ENCODE peak calls at places on chromosomes 16 and 17, in seven cellular contexts. One of them, this sample, is unnamed.

GRCh38 chr17:5237541-5238016 is 2.9 kb upstream of the SCIMP start:
- DNase-seq in HCT116: peak
- DNase-seq in Peyer's patch: peak
- DNase-seq in mesendoderm: peak
- DNase-seq in AG04450: no peak
- DNase-seq in thoracic aorta: no peak
- DNase-seq in transverse colon: peak
- DNase-seq in this sample: no peak

GRCh38 chr17:19502517-19502916 is 31.1 kb upstream of the SLC47A1 start:
- DNase-seq in HCT116: no peak
- DNase-seq in Peyer's patch: no peak
- DNase-seq in mesendoderm: no peak
- DNase-seq in AG04450: no peak
- DNase-seq in thoracic aorta: no peak
- DNase-seq in transverse colon: no peak
- DNase-seq in this sample: no peak

GRCh38 chr16:66447491-66447890 is 20.4 kb downstream of the BEAN1 start:
- DNase-seq in HCT116: no peak
- DNase-seq in Peyer's patch: peak
- DNase-seq in mesendoderm: no peak
- DNase-seq in AG04450: no peak
- DNase-seq in thoracic aorta: no peak
- DNase-seq in transverse colon: no peak
- DNase-seq in this sample: no peak

GRCh38 chr16:27325736-27326135 is 12.0 kb downstream of the IL4R start:
- DNase-seq in HCT116: no peak
- DNase-seq in Peyer's patch: no peak
- DNase-seq in mesendoderm: peak
- DNase-seq in AG04450: no peak
- DNase-seq in thoracic aorta: no peak
- DNase-seq in transverse colon: no peak
- DNase-seq in this sample: peak

GRCh38 chr17:76556759-76557367 is 17.0 kb downstream of the PRCD start:
- DNase-seq in HCT116: no peak
- DNase-seq in Peyer's patch: peak
- DNase-seq in mesendoderm: peak
- DNase-seq in AG04450: no peak
- DNase-seq in thoracic aorta: no peak
- DNase-seq in transverse colon: peak
- DNase-seq in this sample: no peak

GRCh38 chr17:6627019-6627418 is 13.5 kb downstream of the KIAA0753 start:
- DNase-seq in HCT116: no peak
- DNase-seq in Peyer's patch: no peak
- DNase-seq in mesendoderm: no peak
- DNase-seq in AG04450: no peak
- DNase-seq in thoracic aorta: no peak
- DNase-seq in transverse colon: no peak
- DNase-seq in this sample: no peak

GRCh38 chr16:70635356-70636016 is 10.9 kb upstream of the IL34 start:
- DNase-seq in HCT116: no peak
- DNase-seq in Peyer's patch: no peak
- DNase-seq in mesendoderm: no peak
- DNase-seq in AG04450: peak
- DNase-seq in thoracic aorta: no peak
- DNase-seq in transverse colon: no peak
- DNase-seq in this sample: no peak

GRCh38 chr17:34504814-34505484 is 74.4 kb upstream of the TMEM132E start:
- DNase-seq in HCT116: no peak
- DNase-seq in Peyer's patch: no peak
- DNase-seq in mesendoderm: no peak
- DNase-seq in AG04450: no peak
- DNase-seq in thoracic aorta: no peak
- DNase-seq in transverse colon: no peak
- DNase-seq in this sample: no peak

GRCh38 chr16:75172578-75172977 is 24.3 kb downstream of the ZFP1 start:
- DNase-seq in HCT116: no peak
- DNase-seq in Peyer's patch: no peak
- DNase-seq in mesendoderm: no peak
- DNase-seq in AG04450: no peak
- DNase-seq in thoracic aorta: no peak
- DNase-seq in transverse colon: no peak
- DNase-seq in this sample: no peak

GRCh38 chr16:2969545-2970521 is 685 bp downstream of the PAQR4 start:
- DNase-seq in HCT116: no peak
- DNase-seq in Peyer's patch: peak
- DNase-seq in mesendoderm: peak
- DNase-seq in AG04450: peak
- DNase-seq in thoracic aorta: no peak
- DNase-seq in transverse colon: peak
- DNase-seq in this sample: no peak

GRCh38 chr17:79907855-79908254 is 68.6 kb upstream of the CBX4 start:
- DNase-seq in HCT116: no peak
- DNase-seq in Peyer's patch: no peak
- DNase-seq in mesendoderm: no peak
- DNase-seq in AG04450: no peak
- DNase-seq in thoracic aorta: no peak
- DNase-seq in transverse colon: peak
- DNase-seq in this sample: peak

GRCh38 chr16:25788637-25789036 is 96.9 kb downstream of the HS3ST4 start:
- DNase-seq in HCT116: no peak
- DNase-seq in Peyer's patch: no peak
- DNase-seq in mesendoderm: no peak
- DNase-seq in AG04450: no peak
- DNase-seq in thoracic aorta: no peak
- DNase-seq in transverse colon: no peak
- DNase-seq in this sample: no peak

GRCh38 chr16:22161999-22162657 is at the start of gene SDR42E2:
- DNase-seq in HCT116: no peak
- DNase-seq in Peyer's patch: no peak
- DNase-seq in mesendoderm: peak
- DNase-seq in AG04450: no peak
- DNase-seq in thoracic aorta: no peak
- DNase-seq in transverse colon: peak
- DNase-seq in this sample: no peak

GRCh38 chr17:27343972-27344607 is 50.2 kb downstream of the WSB1 start:
- DNase-seq in HCT116: no peak
- DNase-seq in Peyer's patch: no peak
- DNase-seq in mesendoderm: no peak
- DNase-seq in AG04450: no peak
- DNase-seq in thoracic aorta: no peak
- DNase-seq in transverse colon: no peak
- DNase-seq in this sample: no peak

GRCh38 chr17:68288375-68288774 is 2.6 kb downstream of the SLC16A6 start:
- DNase-seq in HCT116: no peak
- DNase-seq in Peyer's patch: peak
- DNase-seq in mesendoderm: peak
- DNase-seq in AG04450: no peak
- DNase-seq in thoracic aorta: no peak
- DNase-seq in transverse colon: no peak
- DNase-seq in this sample: no peak

GRCh38 chr16:69482410-69482951 is 58.1 kb downstream of the CYB5B start:
- DNase-seq in HCT116: no peak
- DNase-seq in Peyer's patch: no peak
- DNase-seq in mesendoderm: no peak
- DNase-seq in AG04450: no peak
- DNase-seq in thoracic aorta: peak
- DNase-seq in transverse colon: no peak
- DNase-seq in this sample: peak

GRCh38 chr17:50129303-50129945 is 536 bp downstream of the SAMD14 start:
- DNase-seq in HCT116: no peak
- DNase-seq in Peyer's patch: no peak
- DNase-seq in mesendoderm: peak
- DNase-seq in AG04450: no peak
- DNase-seq in thoracic aorta: no peak
- DNase-seq in transverse colon: no peak
- DNase-seq in this sample: no peak

GRCh38 chr17:70613681-70614080 is 444.3 kb downstream of the KCNJ2 start:
- DNase-seq in HCT116: no peak
- DNase-seq in Peyer's patch: no peak
- DNase-seq in mesendoderm: no peak
- DNase-seq in AG04450: no peak
- DNase-seq in thoracic aorta: no peak
- DNase-seq in transverse colon: no peak
- DNase-seq in this sample: no peak

GRCh38 chr16:11394593-11394960 is 49.3 kb downstream of the RMI2 start:
- DNase-seq in HCT116: no peak
- DNase-seq in Peyer's patch: no peak
- DNase-seq in mesendoderm: no peak
- DNase-seq in AG04450: no peak
- DNase-seq in thoracic aorta: no peak
- DNase-seq in transverse colon: no peak
- DNase-seq in this sample: no peak

DNA sequence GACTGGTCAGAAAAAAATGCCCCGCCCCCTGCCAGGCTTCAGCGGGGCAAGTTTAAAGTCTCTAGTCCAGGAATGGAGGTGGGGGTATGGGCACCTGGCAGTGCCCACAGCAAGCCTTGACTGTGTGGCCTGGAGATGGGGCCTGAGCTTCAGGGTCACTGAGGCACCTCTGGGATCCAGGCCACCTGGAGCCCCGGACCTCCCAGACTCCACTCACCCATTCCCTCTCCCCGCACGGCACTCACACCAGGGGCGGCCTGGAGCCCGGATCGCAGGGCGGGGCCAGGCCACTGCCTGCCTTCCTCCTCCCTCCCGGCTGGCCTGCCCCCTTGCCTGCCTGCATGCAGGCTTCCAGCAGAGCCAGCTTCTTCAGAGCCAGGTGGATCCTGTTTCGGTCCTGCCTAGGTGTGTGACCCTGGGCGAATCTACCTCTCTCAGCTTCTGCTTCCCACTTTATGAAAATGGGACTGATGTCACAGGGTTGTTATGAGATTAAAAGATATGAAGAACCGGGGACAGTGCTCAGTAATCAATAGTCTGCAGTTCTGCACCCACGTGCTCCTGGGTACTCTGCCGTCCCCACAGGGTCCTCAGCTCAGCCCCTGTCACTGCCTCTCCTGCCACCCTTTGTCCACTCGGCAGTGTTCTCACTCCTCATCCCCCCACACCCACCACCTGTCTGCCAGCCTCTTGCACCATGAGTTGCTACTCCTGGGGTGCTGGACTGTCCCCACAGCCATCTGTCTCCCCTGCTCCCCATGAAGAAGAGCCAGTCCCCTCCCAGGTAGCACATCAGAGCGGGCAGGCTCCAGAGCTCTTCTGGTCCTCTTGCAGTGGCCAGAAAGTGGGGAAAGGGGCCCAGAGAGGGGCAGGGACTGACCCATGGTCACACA is 1.2 kb upstream of the TCAP start:
- DNase-seq in HCT116: peak
- DNase-seq in Peyer's patch: peak
- DNase-seq in mesendoderm: peak
- DNase-seq in AG04450: no peak
- DNase-seq in thoracic aorta: no peak
- DNase-seq in transverse colon: peak
- DNase-seq in this sample: no peak
- H3K4me3 ChIP-seq in HCT116: peak
- H3K4me3 ChIP-seq in Peyer's patch: no peak
- H3K4me3 ChIP-seq in mesendoderm: no peak
- H3K4me3 ChIP-seq in AG04450: no peak
- H3K4me3 ChIP-seq in thoracic aorta: no peak
- H3K4me3 ChIP-seq in transverse colon: no peak
- H3K4me3 ChIP-seq in this sample: no peak

DNA sequence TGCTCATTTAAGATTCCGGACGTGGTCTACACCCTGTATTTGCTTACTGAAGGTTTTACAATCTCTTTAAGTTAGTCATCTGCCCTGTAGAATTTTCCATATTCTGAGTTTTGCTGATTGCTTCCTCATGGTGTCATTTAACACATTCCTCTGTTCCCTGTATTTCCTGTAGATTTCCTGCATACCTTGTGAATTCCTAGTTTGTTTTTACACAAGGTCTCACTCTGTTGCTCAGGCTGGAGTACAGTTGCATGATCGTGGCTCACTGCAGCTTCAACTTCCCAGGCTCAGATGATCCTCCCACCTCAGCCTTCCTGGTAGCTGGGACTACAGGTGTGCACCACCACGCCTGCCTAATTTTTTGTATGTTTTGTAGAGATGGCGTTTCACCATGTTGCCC is 66.8 kb downstream of the CMIP start:
- DNase-seq in HCT116: peak
- DNase-seq in Peyer's patch: no peak
- DNase-seq in mesendoderm: peak
- DNase-seq in AG04450: peak
- DNase-seq in thoracic aorta: no peak
- DNase-seq in transverse colon: no peak
- DNase-seq in this sample: no peak
- H3K27ac ChIP-seq in HCT116: no peak
- H3K27ac ChIP-seq in Peyer's patch: no peak
- H3K27ac ChIP-seq in mesendoderm: no peak
- H3K27ac ChIP-seq in AG04450: peak
- H3K27ac ChIP-seq in thoracic aorta: no peak
- H3K27ac ChIP-seq in transverse colon: no peak
- H3K27ac ChIP-seq in this sample: no peak

GRCh38 chr16:83954577-83955016 is 1.6 kb downstream of the OSGIN1 start:
- DNase-seq in HCT116: peak
- DNase-seq in Peyer's patch: peak
- DNase-seq in mesendoderm: peak
- DNase-seq in AG04450: no peak
- DNase-seq in thoracic aorta: peak
- DNase-seq in transverse colon: peak
- DNase-seq in this sample: no peak

GRCh38 chr16:83953796-83954576 is 946 bp downstream of the OSGIN1 start:
- DNase-seq in HCT116: peak
- DNase-seq in Peyer's patch: peak
- DNase-seq in mesendoderm: peak
- DNase-seq in AG04450: no peak
- DNase-seq in thoracic aorta: no peak
- DNase-seq in transverse colon: no peak
- DNase-seq in this sample: no peak

GRCh38 chr16:83952940-83953795 is at the start of gene OSGIN1:
- DNase-seq in HCT116: peak
- DNase-seq in Peyer's patch: peak
- DNase-seq in mesendoderm: peak
- DNase-seq in AG04450: peak
- DNase-seq in thoracic aorta: peak
- DNase-seq in transverse colon: peak
- DNase-seq in this sample: peak

GRCh38 chr16:83951544-83951943 is 1.5 kb upstream of the OSGIN1 start:
- DNase-seq in HCT116: no peak
- DNase-seq in Peyer's patch: no peak
- DNase-seq in mesendoderm: no peak
- DNase-seq in AG04450: no peak
- DNase-seq in thoracic aorta: no peak
- DNase-seq in transverse colon: no peak
- DNase-seq in this sample: no peak

DNA sequence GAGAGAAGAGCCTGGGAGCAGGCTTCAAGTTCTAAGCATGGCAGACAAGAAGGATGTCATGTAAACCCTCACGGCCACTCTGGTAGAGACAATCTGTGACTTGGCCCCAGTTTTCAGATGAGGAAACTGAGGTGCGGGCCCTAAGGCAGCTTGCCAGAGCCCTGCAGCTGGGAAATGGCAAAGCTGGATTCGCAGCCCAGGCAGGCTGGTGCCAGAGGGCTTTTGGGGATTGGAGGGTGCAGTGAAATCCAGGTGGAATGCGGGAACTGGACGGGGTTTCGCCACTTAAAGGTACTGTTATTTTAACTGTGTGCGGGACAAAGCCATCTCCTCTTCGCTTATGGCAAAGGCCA is 477 bp upstream of the OSGIN1 start:
- DNase-seq in HCT116: peak
- DNase-seq in Peyer's patch: no peak
- DNase-seq in mesendoderm: no peak
- DNase-seq in AG04450: no peak
- DNase-seq in thoracic aorta: no peak
- DNase-seq in transverse colon: no peak
- DNase-seq in this sample: no peak
- H3K4me3 ChIP-seq in HCT116: peak
- H3K4me3 ChIP-seq in Peyer's patch: no peak
- H3K4me3 ChIP-seq in mesendoderm: no peak
- H3K4me3 ChIP-seq in AG04450: peak
- H3K4me3 ChIP-seq in thoracic aorta: peak
- H3K4me3 ChIP-seq in transverse colon: peak
- H3K4me3 ChIP-seq in this sample: peak

GRCh38 chr17:81705518-81706231 is 2.5 kb downstream of the MRPL12 start:
- DNase-seq in HCT116: no peak
- DNase-seq in Peyer's patch: no peak
- DNase-seq in mesendoderm: no peak
- DNase-seq in AG04450: no peak
- DNase-seq in thoracic aorta: no peak
- DNase-seq in transverse colon: no peak
- DNase-seq in this sample: no peak
- H3K27ac ChIP-seq in HCT116: peak
- H3K27ac ChIP-seq in Peyer's patch: no peak
- H3K27ac ChIP-seq in mesendoderm: no peak
- H3K27ac ChIP-seq in AG04450: no peak
- H3K27ac ChIP-seq in thoracic aorta: no peak
- H3K27ac ChIP-seq in transverse colon: no peak
- H3K27ac ChIP-seq in this sample: no peak